ENCODE peak calls at places on chromosomes 6 and 20, in nine cellular contexts. One of them, this sample, is unnamed.

GRCh38 chr6:112225691-112226090 is 28.7 kb downstream of the LAMA4 start:
- DNase-seq in left ventricle myocardium inferior: no peak
- DNase-seq in foreskin keratinocyte: no peak
- DNase-seq in fibroblast of the aortic adventitia: no peak
- DNase-seq in AG04450: no peak
- DNase-seq in IMR-90: peak
- DNase-seq in neural crest cell: no peak
- DNase-seq in esophagus squamous epithelium: no peak
- DNase-seq in GM12878: no peak
- DNase-seq in this sample: no peak

GRCh38 chr6:77926198-77926752 is 273.4 kb downstream of the MEI4 start:
- DNase-seq in GM12878: no peak
- DNase-seq in foreskin keratinocyte: peak
- DNase-seq in neural crest cell: no peak
- DNase-seq in esophagus squamous epithelium: no peak
- DNase-seq in left ventricle myocardium inferior: no peak
- DNase-seq in IMR-90: no peak
- DNase-seq in AG04450: no peak
- DNase-seq in fibroblast of the aortic adventitia: no peak
- DNase-seq in this sample: no peak

GRCh38 chr20:49344975-49345374 is 67.1 kb upstream of the ZNFX1 start:
- DNase-seq in esophagus squamous epithelium: no peak
- DNase-seq in GM12878: no peak
- DNase-seq in left ventricle myocardium inferior: peak
- DNase-seq in fibroblast of the aortic adventitia: peak
- DNase-seq in foreskin keratinocyte: peak
- DNase-seq in IMR-90: peak
- DNase-seq in neural crest cell: no peak
- DNase-seq in AG04450: peak
- DNase-seq in this sample: peak

GRCh38 chr6:161411265-161411944 is 137.5 kb upstream of the AGPAT4 start:
- DNase-seq in neural crest cell: no peak
- DNase-seq in GM12878: no peak
- DNase-seq in foreskin keratinocyte: peak
- DNase-seq in fibroblast of the aortic adventitia: peak
- DNase-seq in left ventricle myocardium inferior: no peak
- DNase-seq in IMR-90: no peak
- DNase-seq in AG04450: no peak
- DNase-seq in esophagus squamous epithelium: no peak
- DNase-seq in this sample: no peak

GRCh38 chr20:37680420-37680819 is 13.4 kb upstream of the CTNNBL1 start:
- DNase-seq in neural crest cell: no peak
- DNase-seq in left ventricle myocardium inferior: no peak
- DNase-seq in fibroblast of the aortic adventitia: no peak
- DNase-seq in esophagus squamous epithelium: no peak
- DNase-seq in AG04450: no peak
- DNase-seq in IMR-90: no peak
- DNase-seq in GM12878: no peak
- DNase-seq in foreskin keratinocyte: peak
- DNase-seq in this sample: no peak

GRCh38 chr20:36017034-36017951 is 48.9 kb downstream of the CNBD2 start:
- DNase-seq in left ventricle myocardium inferior: no peak
- DNase-seq in neural crest cell: no peak
- DNase-seq in AG04450: peak
- DNase-seq in IMR-90: peak
- DNase-seq in esophagus squamous epithelium: no peak
- DNase-seq in fibroblast of the aortic adventitia: peak
- DNase-seq in foreskin keratinocyte: peak
- DNase-seq in GM12878: no peak
- DNase-seq in this sample: peak

GRCh38 chr6:133971861-133972260 is 18.8 kb downstream of the TBPL1 start:
- DNase-seq in left ventricle myocardium inferior: no peak
- DNase-seq in IMR-90: peak
- DNase-seq in AG04450: no peak
- DNase-seq in GM12878: no peak
- DNase-seq in fibroblast of the aortic adventitia: peak
- DNase-seq in neural crest cell: no peak
- DNase-seq in esophagus squamous epithelium: no peak
- DNase-seq in foreskin keratinocyte: no peak
- DNase-seq in this sample: no peak

GRCh38 chr20:42204261-42204660 is 586.1 kb upstream of the CHD6 start:
- DNase-seq in IMR-90: no peak
- DNase-seq in AG04450: no peak
- DNase-seq in foreskin keratinocyte: no peak
- DNase-seq in GM12878: no peak
- DNase-seq in fibroblast of the aortic adventitia: no peak
- DNase-seq in left ventricle myocardium inferior: no peak
- DNase-seq in esophagus squamous epithelium: no peak
- DNase-seq in neural crest cell: no peak
- DNase-seq in this sample: no peak

GRCh38 chr6:12289655-12290489 is at the start of gene EDN1:
- DNase-seq in foreskin keratinocyte: peak
- DNase-seq in GM12878: peak
- DNase-seq in left ventricle myocardium inferior: peak
- DNase-seq in esophagus squamous epithelium: no peak
- DNase-seq in AG04450: peak
- DNase-seq in neural crest cell: peak
- DNase-seq in fibroblast of the aortic adventitia: peak
- DNase-seq in IMR-90: peak
- DNase-seq in this sample: peak

GRCh38 chr20:62352402-62353288 is 14.5 kb downstream of the LAMA5 start:
- DNase-seq in GM12878: no peak
- DNase-seq in neural crest cell: no peak
- DNase-seq in left ventricle myocardium inferior: peak
- DNase-seq in esophagus squamous epithelium: no peak
- DNase-seq in fibroblast of the aortic adventitia: no peak
- DNase-seq in IMR-90: no peak
- DNase-seq in foreskin keratinocyte: no peak
- DNase-seq in AG04450: no peak
- DNase-seq in this sample: no peak

GRCh38 chr6:139628220-139628619 is 253.8 kb upstream of the CITED2 start:
- DNase-seq in GM12878: no peak
- DNase-seq in IMR-90: no peak
- DNase-seq in fibroblast of the aortic adventitia: no peak
- DNase-seq in esophagus squamous epithelium: no peak
- DNase-seq in foreskin keratinocyte: no peak
- DNase-seq in left ventricle myocardium inferior: no peak
- DNase-seq in AG04450: no peak
- DNase-seq in neural crest cell: no peak
- DNase-seq in this sample: no peak

GRCh38 chr6:158605266-158605878 is 39.2 kb downstream of the DYNLT1 start:
- DNase-seq in IMR-90: peak
- DNase-seq in left ventricle myocardium inferior: no peak
- DNase-seq in fibroblast of the aortic adventitia: peak
- DNase-seq in neural crest cell: peak
- DNase-seq in foreskin keratinocyte: peak
- DNase-seq in esophagus squamous epithelium: no peak
- DNase-seq in GM12878: peak
- DNase-seq in AG04450: peak
- DNase-seq in this sample: peak

GRCh38 chr20:57482796-57483195 is 42.1 kb downstream of the CTCFL start:
- DNase-seq in neural crest cell: no peak
- DNase-seq in foreskin keratinocyte: no peak
- DNase-seq in IMR-90: no peak
- DNase-seq in GM12878: no peak
- DNase-seq in fibroblast of the aortic adventitia: no peak
- DNase-seq in esophagus squamous epithelium: no peak
- DNase-seq in AG04450: no peak
- DNase-seq in left ventricle myocardium inferior: no peak
- DNase-seq in this sample: no peak

GRCh38 chr20:57479196-57479595 is 45.7 kb downstream of the CTCFL start:
- DNase-seq in foreskin keratinocyte: no peak
- DNase-seq in esophagus squamous epithelium: no peak
- DNase-seq in IMR-90: no peak
- DNase-seq in left ventricle myocardium inferior: no peak
- DNase-seq in GM12878: no peak
- DNase-seq in AG04450: no peak
- DNase-seq in neural crest cell: no peak
- DNase-seq in fibroblast of the aortic adventitia: no peak
- DNase-seq in this sample: no peak

GRCh38 chr20:57480444-57481152 is 44.3 kb downstream of the CTCFL start:
- DNase-seq in neural crest cell: no peak
- DNase-seq in fibroblast of the aortic adventitia: no peak
- DNase-seq in IMR-90: no peak
- DNase-seq in esophagus squamous epithelium: no peak
- DNase-seq in AG04450: no peak
- DNase-seq in foreskin keratinocyte: no peak
- DNase-seq in left ventricle myocardium inferior: no peak
- DNase-seq in GM12878: peak
- DNase-seq in this sample: no peak

GRCh38 chr20:57482148-57482547 is 42.8 kb downstream of the CTCFL start:
- DNase-seq in foreskin keratinocyte: no peak
- DNase-seq in IMR-90: no peak
- DNase-seq in fibroblast of the aortic adventitia: no peak
- DNase-seq in AG04450: no peak
- DNase-seq in neural crest cell: no peak
- DNase-seq in left ventricle myocardium inferior: no peak
- DNase-seq in GM12878: no peak
- DNase-seq in esophagus squamous epithelium: no peak
- DNase-seq in this sample: peak

GRCh38 chr20:57481281-57481711 is 43.6 kb downstream of the CTCFL start:
- DNase-seq in esophagus squamous epithelium: no peak
- DNase-seq in IMR-90: no peak
- DNase-seq in left ventricle myocardium inferior: no peak
- DNase-seq in neural crest cell: no peak
- DNase-seq in fibroblast of the aortic adventitia: no peak
- DNase-seq in foreskin keratinocyte: no peak
- DNase-seq in GM12878: no peak
- DNase-seq in AG04450: no peak
- DNase-seq in this sample: no peak
- TF ChIP-seq CTCF in esophagus squamous epithelium: no peak
- TF ChIP-seq CTCF in IMR-90: no peak
- TF ChIP-seq CTCF in left ventricle myocardium inferior: no peak
- TF ChIP-seq CTCF in neural crest cell: no peak
- TF ChIP-seq CTCF in fibroblast of the aortic adventitia: no peak
- TF ChIP-seq CTCF in foreskin keratinocyte: no peak
- TF ChIP-seq CTCF in GM12878: no peak
- TF ChIP-seq CTCF in AG04450: no peak
- TF ChIP-seq CTCF in this sample: no peak

GRCh38 chr6:26521485-26522391 is 16.4 kb upstream of the HMGN4 start:
- DNase-seq in GM12878: no peak
- DNase-seq in foreskin keratinocyte: peak
- DNase-seq in left ventricle myocardium inferior: peak
- DNase-seq in IMR-90: peak
- DNase-seq in esophagus squamous epithelium: peak
- DNase-seq in neural crest cell: peak
- DNase-seq in AG04450: no peak
- DNase-seq in fibroblast of the aortic adventitia: peak
- DNase-seq in this sample: peak
- TF ChIP-seq CTCF in GM12878: peak
- TF ChIP-seq CTCF in foreskin keratinocyte: peak
- TF ChIP-seq CTCF in left ventricle myocardium inferior: peak
- TF ChIP-seq CTCF in IMR-90: peak
- TF ChIP-seq CTCF in esophagus squamous epithelium: peak
- TF ChIP-seq CTCF in neural crest cell: peak
- TF ChIP-seq CTCF in AG04450: peak
- TF ChIP-seq CTCF in fibroblast of the aortic adventitia: no peak
- TF ChIP-seq CTCF in this sample: peak

GRCh38 chr20:59403962-59404314 is 103.5 kb downstream of the EDN3 start:
- DNase-seq in esophagus squamous epithelium: no peak
- DNase-seq in neural crest cell: no peak
- DNase-seq in fibroblast of the aortic adventitia: no peak
- DNase-seq in left ventricle myocardium inferior: no peak
- DNase-seq in IMR-90: no peak
- DNase-seq in GM12878: no peak
- DNase-seq in AG04450: no peak
- DNase-seq in foreskin keratinocyte: no peak
- DNase-seq in this sample: no peak
- TF ChIP-seq CTCF in esophagus squamous epithelium: no peak
- TF ChIP-seq CTCF in neural crest cell: no peak
- TF ChIP-seq CTCF in fibroblast of the aortic adventitia: no peak
- TF ChIP-seq CTCF in left ventricle myocardium inferior: peak
- TF ChIP-seq CTCF in IMR-90: no peak
- TF ChIP-seq CTCF in GM12878: no peak
- TF ChIP-seq CTCF in AG04450: no peak
- TF ChIP-seq CTCF in foreskin keratinocyte: no peak
- TF ChIP-seq CTCF in this sample: no peak

GRCh38 chr20:23782366-23782983 is 31.7 kb upstream of the CST1 start:
- DNase-seq in fibroblast of the aortic adventitia: peak
- DNase-seq in GM12878: no peak
- DNase-seq in neural crest cell: peak
- DNase-seq in IMR-90: peak
- DNase-seq in foreskin keratinocyte: peak
- DNase-seq in left ventricle myocardium inferior: no peak
- DNase-seq in AG04450: no peak
- DNase-seq in esophagus squamous epithelium: no peak
- DNase-seq in this sample: peak
- TF ChIP-seq CTCF in fibroblast of the aortic adventitia: peak
- TF ChIP-seq CTCF in GM12878: peak
- TF ChIP-seq CTCF in neural crest cell: peak
- TF ChIP-seq CTCF in IMR-90: peak
- TF ChIP-seq CTCF in foreskin keratinocyte: peak
- TF ChIP-seq CTCF in left ventricle myocardium inferior: peak
- TF ChIP-seq CTCF in AG04450: peak
- TF ChIP-seq CTCF in esophagus squamous epithelium: no peak
- TF ChIP-seq CTCF in this sample: no peak

GRCh38 chr6:29685718-29686326 is 4.9 kb upstream of the ZFP57 start:
- DNase-seq in GM12878: no peak
- DNase-seq in esophagus squamous epithelium: no peak
- DNase-seq in foreskin keratinocyte: no peak
- DNase-seq in IMR-90: no peak
- DNase-seq in left ventricle myocardium inferior: peak
- DNase-seq in fibroblast of the aortic adventitia: no peak
- DNase-seq in neural crest cell: no peak
- DNase-seq in AG04450: no peak
- DNase-seq in this sample: peak
- TF ChIP-seq CTCF in GM12878: no peak
- TF ChIP-seq CTCF in esophagus squamous epithelium: no peak
- TF ChIP-seq CTCF in foreskin keratinocyte: peak
- TF ChIP-seq CTCF in IMR-90: no peak
- TF ChIP-seq CTCF in left ventricle myocardium inferior: peak
- TF ChIP-seq CTCF in fibroblast of the aortic adventitia: no peak
- TF ChIP-seq CTCF in neural crest cell: no peak
- TF ChIP-seq CTCF in AG04450: no peak
- TF ChIP-seq CTCF in this sample: no peak

GRCh38 chr20:59751075-59751711 is 146.9 kb downstream of the PHACTR3 start:
- DNase-seq in foreskin keratinocyte: peak
- DNase-seq in esophagus squamous epithelium: no peak
- DNase-seq in GM12878: peak
- DNase-seq in neural crest cell: peak
- DNase-seq in left ventricle myocardium inferior: peak
- DNase-seq in fibroblast of the aortic adventitia: peak
- DNase-seq in AG04450: no peak
- DNase-seq in IMR-90: peak
- DNase-seq in this sample: peak
- TF ChIP-seq CTCF in foreskin keratinocyte: peak
- TF ChIP-seq CTCF in esophagus squamous epithelium: no peak
- TF ChIP-seq CTCF in GM12878: peak
- TF ChIP-seq CTCF in neural crest cell: peak
- TF ChIP-seq CTCF in left ventricle myocardium inferior: peak
- TF ChIP-seq CTCF in fibroblast of the aortic adventitia: peak
- TF ChIP-seq CTCF in AG04450: peak
- TF ChIP-seq CTCF in IMR-90: peak
- TF ChIP-seq CTCF in this sample: peak

DNA sequence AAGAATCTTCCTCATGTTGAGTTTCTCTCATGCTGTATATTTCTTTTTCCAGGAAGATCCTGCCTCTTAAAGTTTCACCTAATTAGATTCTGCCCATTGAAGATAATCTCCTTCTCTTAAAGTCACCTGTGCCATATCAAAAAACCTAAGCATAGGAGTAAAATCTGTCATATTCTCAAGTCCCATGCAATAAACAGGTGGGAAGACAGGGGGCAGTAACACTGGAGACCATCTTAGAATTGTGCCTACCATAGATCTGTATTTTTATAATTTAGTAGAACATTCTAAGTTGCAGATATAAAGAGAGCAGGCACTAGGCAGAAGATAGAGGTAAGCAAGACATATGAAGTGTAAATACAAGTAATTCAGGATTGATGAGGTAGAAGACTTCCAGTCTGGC is 763.5 kb upstream of the MANEA start:
- DNase-seq in fibroblast of the aortic adventitia: no peak
- DNase-seq in neural crest cell: no peak
- DNase-seq in GM12878: no peak
- DNase-seq in left ventricle myocardium inferior: no peak
- DNase-seq in IMR-90: no peak
- DNase-seq in foreskin keratinocyte: no peak
- DNase-seq in AG04450: no peak
- DNase-seq in esophagus squamous epithelium: no peak
- DNase-seq in this sample: no peak
- TF ChIP-seq CTCF in fibroblast of the aortic adventitia: no peak
- TF ChIP-seq CTCF in neural crest cell: no peak
- TF ChIP-seq CTCF in GM12878: no peak
- TF ChIP-seq CTCF in left ventricle myocardium inferior: no peak
- TF ChIP-seq CTCF in IMR-90: no peak
- TF ChIP-seq CTCF in foreskin keratinocyte: no peak
- TF ChIP-seq CTCF in AG04450: no peak
- TF ChIP-seq CTCF in esophagus squamous epithelium: no peak
- TF ChIP-seq CTCF in this sample: no peak